ENCODE peak calls at places on chromosomes 12 and 14, in four cellular contexts. T, G, U and Z are unnamed samples.
A peak's percentile ranks its signal among the peaks of the same experiment; 100 is the strongest.

GRCh38 chr12:26044592-26044991 is 80.2 kb downstream of the BHLHE41 start:
- DNase-seq in G (no peak), U (no peak), T (no peak), Z (no peak)

GRCh38 chr14:68939893-68940613 is 39.0 kb downstream of the ACTN1 start:
- DNase-seq in G (peak; percentile 78), U (no peak), T (peak; percentile 67), Z (peak; percentile 40)

GRCh38 chr12:102567031-102567985 is 86.9 kb upstream of the IGF1 start:
- DNase-seq in U (no peak), G (no peak), T (no peak), Z (no peak)

GRCh38 chr12:69269736-69270135 is 30.4 kb downstream of the CPSF6 start:
- DNase-seq in T (no peak), G (no peak), U (no peak), Z (no peak)

GRCh38 chr14:63670692-63671091 is 29.0 kb upstream of the WDR89 start:
- DNase-seq in T (no peak), G (no peak), U (no peak), Z (no peak)

GRCh38 chr14:103071544-103072251 is 12.3 kb upstream of the LBHD2 start:
- DNase-seq in T (no peak), U (no peak), G (no peak), Z (no peak)

GRCh38 chr14:23951590-23952143 is 1.9 kb upstream of the DHRS4 start:
- DNase-seq in U (no peak), G (peak; percentile 89), T (no peak), Z (peak; percentile 73)

GRCh38 chr12:3273409-3273853 is 196.3 kb downstream of the TSPAN9 start:
- DNase-seq in U (no peak), G (no peak), T (no peak), Z (no peak)

GRCh38 chr14:34436118-34436905 is 25.7 kb downstream of the SPTSSA start:
- DNase-seq in U (no peak), T (no peak), G (peak; percentile 55), Z (no peak)

GRCh38 chr14:55303646-55304277 is 32.5 kb downstream of the FBXO34 start:
- DNase-seq in G (no peak), T (no peak), U (no peak), Z (no peak)

GRCh38 chr12:111596985-111597730 is 2.0 kb downstream of the ATXN2 start:
- DNase-seq in U (peak; percentile 41), T (peak; percentile 48), G (peak; percentile 70), Z (peak; percentile 28)

GRCh38 chr12:132566551-132567131 is 43.7 kb downstream of the LRCOL1 start:
- DNase-seq in G (no peak), T (no peak), U (no peak), Z (no peak)

GRCh38 chr14:48805315-48805714 is 780.9 kb downstream of the RPS29 start:
- DNase-seq in U (no peak), T (peak; percentile 21), G (peak; percentile 15), Z (peak; percentile 30)
- TF ChIP-seq ELF4 in U (no peak), T (no peak), G (no peak), Z (no peak)

GRCh38 chr12:47731723-47732122 is 6.4 kb upstream of the ENDOU start:
- DNase-seq in G (no peak), U (no peak), T (no peak), Z (no peak)

GRCh38 chr12:47733142-47733541 is 7.9 kb upstream of the ENDOU start:
- DNase-seq in T (no peak), G (no peak), U (no peak), Z (no peak)

GRCh38 chr12:47730341-47730744 is 5.1 kb upstream of the ENDOU start:
- DNase-seq in G (no peak), U (no peak), T (no peak), Z (no peak)

GRCh38 chr12:47734725-47735480 is 9.6 kb upstream of the ENDOU start:
- DNase-seq in U (no peak), G (no peak), T (no peak), Z (peak; percentile 34)

DNA sequence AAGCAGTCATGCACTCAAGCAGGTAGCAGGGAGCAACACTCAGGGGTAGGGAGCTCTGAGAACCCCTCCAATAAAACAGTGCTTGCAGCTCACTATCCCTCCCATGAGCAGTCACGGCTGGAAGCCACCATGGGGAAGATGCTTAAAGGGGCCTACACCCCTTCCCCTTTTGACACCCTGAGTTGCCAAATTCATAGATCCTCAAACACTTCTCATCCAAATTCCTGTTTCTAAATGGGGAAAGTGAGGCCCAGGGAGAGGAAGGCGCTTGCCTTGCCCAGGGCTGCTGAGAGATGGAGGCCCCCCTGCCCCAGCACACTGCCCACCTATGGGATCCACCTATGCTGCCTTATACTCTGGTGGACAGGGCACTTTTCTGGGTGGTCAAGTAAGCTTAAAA is 7.2 kb upstream of the ENDOU start:
- DNase-seq in U (no peak), G (no peak), T (no peak), Z (no peak)
- TF ChIP-seq ELF4 in U (no peak), G (no peak), T (no peak), Z (no peak)

GRCh38 chr12:119008691-119009221 is 27.4 kb downstream of the SRRM4 start:
- DNase-seq in T (no peak), U (no peak), G (no peak), Z (peak; percentile 18)
- TF ChIP-seq ELF4 in T (no peak), U (no peak), G (no peak), Z (no peak)

DNA sequence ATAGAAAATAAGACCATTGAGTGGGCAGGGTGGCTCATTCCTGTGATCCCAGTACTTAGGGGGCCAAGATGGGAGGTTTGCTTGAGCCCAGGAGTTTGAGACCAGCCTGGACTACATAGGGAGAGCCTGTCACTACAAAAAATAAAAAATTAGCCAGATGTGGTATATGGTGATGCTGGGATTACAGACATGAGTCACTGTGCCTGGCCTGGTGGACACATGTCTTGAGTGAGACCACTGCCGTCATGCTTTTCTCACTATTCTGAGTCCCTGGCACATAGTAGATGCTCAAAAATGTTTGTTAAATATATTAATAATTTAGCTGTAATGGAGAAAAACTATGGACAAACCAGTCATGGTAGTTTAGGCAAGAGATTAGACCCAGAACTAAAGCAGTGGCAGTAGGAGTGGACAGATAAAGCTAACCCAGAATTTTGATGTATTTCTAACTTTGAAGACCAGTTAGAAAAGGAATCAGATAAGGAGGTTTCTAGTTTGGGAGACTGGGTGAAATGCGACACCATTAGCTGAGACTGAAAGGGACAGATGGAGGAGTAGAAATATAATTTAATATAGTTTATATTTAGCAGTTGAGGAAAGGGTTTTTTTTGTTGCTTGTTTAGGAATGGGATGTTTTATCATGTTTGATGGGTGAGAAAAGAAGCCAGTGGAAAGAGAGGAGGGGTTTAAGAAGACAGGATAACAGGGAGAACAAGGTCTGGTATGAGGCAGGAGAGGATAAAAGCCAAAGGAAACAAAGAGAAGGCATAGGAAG is 7.4 kb upstream of the PTGES3 start:
- DNase-seq in T (no peak), G (no peak), U (peak; percentile 57), Z (no peak)
- TF ChIP-seq ELF4 in T (no peak), G (no peak), U (peak; percentile 43), Z (no peak)

DNA sequence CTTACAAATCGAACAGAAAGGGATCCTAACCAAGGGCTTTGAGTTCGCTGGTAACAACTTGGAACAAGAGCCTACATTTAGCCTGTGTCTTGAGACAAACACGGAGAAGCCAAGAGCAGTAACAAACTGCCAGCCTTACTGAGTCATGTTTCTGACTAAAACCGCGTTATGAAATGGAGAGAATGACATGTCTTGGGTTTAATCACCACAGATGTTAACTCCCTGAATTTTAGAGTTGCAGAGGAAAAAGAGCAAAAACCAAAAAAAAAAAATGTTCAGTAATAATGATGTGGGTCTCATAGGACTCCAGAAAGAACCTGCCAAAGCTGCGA is 1.0 kb downstream of the BLTP3B start:
- DNase-seq in T (no peak), U (peak; percentile 18), G (no peak), Z (no peak)
- TF ChIP-seq ELF4 in T (no peak), U (no peak), G (no peak), Z (no peak)

GRCh38 chr12:86697916-86698315 is 441.7 kb upstream of the MGAT4C start:
- DNase-seq in T (no peak), G (no peak), U (no peak), Z (no peak)

GRCh38 chr12:86698581-86698980 is 442.4 kb upstream of the MGAT4C start:
- DNase-seq in T (no peak), G (no peak), U (no peak), Z (no peak)
- TF ChIP-seq ELF4 in T (no peak), G (no peak), U (no peak), Z (no peak)